ENCODE peak calls at places on chromosomes 1 and 21, in seven cellular contexts. C is cardiac muscle cell, X is right cardiac atrium, V is right atrium auricular region, H is fibroblast of lung, B is ovary, W is breast epithelium. F is an unnamed sample.

GRCh38 chr1:210731193-210731592 is 402.5 kb downstream of the HHAT start:
- DNase-seq in W (no peak), B (no peak), V (no peak), C (no peak), X (no peak), H (no peak), F (no peak)

GRCh38 chr1:111214884-111215283 is 12.6 kb upstream of the CHI3L2 start:
- DNase-seq in V (no peak), H (no peak), X (no peak), W (no peak), B (no peak), C (no peak), F (no peak)

GRCh38 chr21:27429612-27430361 is 462.9 kb upstream of the ADAMTS5 start:
- DNase-seq in V (no peak), C (peak; percentile 46), W (no peak), X (no peak), H (peak; percentile 96), B (no peak), F (no peak)

GRCh38 chr21:32174819-32175218 is 104.0 kb downstream of the MIS18A start:
- DNase-seq in H (no peak), B (no peak), C (no peak), V (no peak), W (no peak), X (no peak), F (no peak)

GRCh38 chr1:41673806-41674205 is 189.3 kb upstream of the EDN2 start:
- DNase-seq in C (no peak), X (no peak), W (no peak), H (no peak), B (no peak), V (no peak), F (no peak)

GRCh38 chr1:47482783-47483182 is 44.9 kb downstream of the FOXD2 start:
- DNase-seq in C (no peak), W (no peak), H (no peak), B (no peak), X (no peak), V (no peak), F (no peak)

GRCh38 chr1:117675907-117676430 is 70.1 kb downstream of the TENT5C start:
- DNase-seq in B (no peak), X (no peak), W (no peak), C (no peak), H (no peak), V (no peak), F (no peak)

GRCh38 chr1:85577421-85578320 is 2.9 kb upstream of the CCN1 start:
- DNase-seq in V (no peak), X (peak; percentile 44), W (peak; percentile 36), H (peak; percentile 81), B (peak; percentile 41), C (peak; percentile 89), F (no peak)

GRCh38 chr1:65323246-65323645 is 13.9 kb downstream of the DNAJC6 start:
- DNase-seq in W (no peak), H (no peak), B (no peak), X (no peak), C (no peak), V (no peak), F (no peak)

GRCh38 chr1:19654386-19654785 is 10.3 kb downstream of the NBL1 start:
- DNase-seq in W (no peak), V (no peak), H (no peak), C (no peak), B (no peak), X (no peak), F (no peak)

GRCh38 chr21:44878053-44878982 is 4.8 kb upstream of the PTTG1IP start:
- DNase-seq in B (no peak), W (no peak), X (peak; percentile 9), C (no peak), V (no peak), H (peak; percentile 54), F (no peak)
- H3K27ac ChIP-seq in B (no peak overlapping the region), W (no peak overlapping the region), X (no peak overlapping the region), C (no peak overlapping the region), V (no peak overlapping the region), H (no peak overlapping the region), F (no peak overlapping the region)

DNA sequence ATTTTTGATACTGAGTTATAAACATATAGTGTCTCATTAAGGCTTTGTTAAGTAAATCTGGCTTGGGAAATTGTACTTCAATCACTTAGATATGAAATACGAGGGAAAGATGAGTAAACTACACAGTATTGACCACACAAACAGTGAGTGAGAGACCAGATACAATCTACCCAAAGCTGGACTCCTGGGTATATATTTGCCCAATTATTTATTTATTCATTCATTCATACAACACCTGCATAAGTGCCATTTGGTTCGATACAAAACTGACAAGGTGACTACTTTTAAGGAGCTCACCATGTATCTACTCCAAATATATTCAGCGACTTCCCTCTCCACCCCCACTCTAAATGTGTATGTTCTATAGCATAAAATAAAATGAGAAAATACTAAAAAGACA is 143.4 kb downstream of the TGFB2 start:
- DNase-seq in H (no peak), C (no peak), W (no peak), V (no peak), B (no peak), X (no peak), F (no peak)
- H3K27ac ChIP-seq in H (no peak overlapping the region), C (peak overlapping the region; percentile 65), W (peak overlapping the region; percentile 87), V (no peak overlapping the region), B (no peak overlapping the region), X (no peak overlapping the region), F (no peak overlapping the region)

GRCh38 chr1:237012361-237012760 is 8.1 kb upstream of the MT1HL1 start:
- DNase-seq in H (no peak), C (no peak), V (no peak), W (no peak), B (no peak), X (no peak), F (no peak)
- H3K27ac ChIP-seq in H (no peak overlapping the region), C (no peak overlapping the region), V (peak overlapping the region; percentile 85), W (no peak overlapping the region), B (no peak overlapping the region), X (peak overlapping the region; percentile 84), F (no peak overlapping the region)

GRCh38 chr1:34846265-34846664 is 13.3 kb downstream of the SMIM12 start:
- DNase-seq in W (no peak), C (no peak), X (no peak), V (no peak), B (no peak), H (no peak), F (no peak)
- H3K27ac ChIP-seq in W (no peak overlapping the region), C (no peak overlapping the region), X (no peak overlapping the region), V (peak overlapping the region; percentile 37), B (no peak overlapping the region), H (no peak overlapping the region), F (no peak overlapping the region)

GRCh38 chr1:6239950-6240768 is 3.8 kb upstream of the HES3 start:
- DNase-seq in X (no peak), B (no peak), W (no peak), C (peak; percentile 48), V (no peak), H (peak; percentile 41), F (no peak)

GRCh38 chr1:6241887-6242740 is 1.9 kb upstream of the HES3 start:
- DNase-seq in B (no peak), V (no peak), H (no peak), X (no peak), C (no peak), W (no peak), F (no peak)

GRCh38 chr1:6241107-6241886 is 2.7 kb upstream of the HES3 start:
- DNase-seq in W (no peak), B (no peak), X (no peak), H (no peak), V (no peak), C (no peak), F (no peak)

GRCh38 chr1:6237093-6237492 is 1.3 kb upstream of the ICMT start:
- DNase-seq in C (no peak), X (no peak), H (no peak), B (no peak), W (no peak), V (no peak), F (no peak)

GRCh38 chr1:6239213-6239752 is 3.5 kb upstream of the ICMT start:
- DNase-seq in V (no peak), X (no peak), W (no peak), B (no peak), H (no peak), C (no peak), F (no peak)
- H3K27ac ChIP-seq in V (no peak overlapping the region), X (no peak overlapping the region), W (no peak overlapping the region), B (no peak overlapping the region), H (no peak overlapping the region), C (no peak overlapping the region), F (no peak overlapping the region)